ENCODE peak calls at places on chromosomes 13 and 19, in nine cellular contexts. O, B, F, K, N, T, R, A and V are unnamed samples.
A peak's percentile ranks its signal among the peaks of the same experiment; 100 is the strongest.

GRCh38 chr19:53908933-53909415 is at the start of gene CACNG7:
- DNase-seq in F (no peak), B (no peak), K (no peak), O (no peak), N (no peak), T (no peak), A (no peak), R (no peak), V (no peak)

GRCh38 chr13:67184247-67184646 is 45.9 kb downstream of the PCDH9 start:
- DNase-seq in A (no peak), K (no peak), B (no peak), F (no peak), N (no peak), T (no peak), O (no peak), R (no peak), V (no peak)

GRCh38 chr19:47610546-47610894 is 1.6 kb downstream of the BICRA start:
- DNase-seq in T (no peak), A (no peak), K (no peak), F (no peak), N (no peak), R (no peak), O (no peak), B (no peak), V (no peak)

GRCh38 chr19:50998061-50998460 is 3.3 kb downstream of the KLK8 start:
- DNase-seq in B (no peak), O (no peak), F (no peak), A (no peak), R (no peak), T (no peak), N (no peak), K (no peak), V (no peak)

GRCh38 chr19:47035495-47036232 is 12.8 kb downstream of the TMEM160 start:
- DNase-seq in F (peak; percentile 92), K (peak; percentile 96), O (peak; percentile 42), B (peak; percentile 86), A (peak; percentile 84), N (peak; percentile 92), T (peak; percentile 89), R (peak; percentile 82), V (peak; percentile 45)

GRCh38 chr19:17219286-17219685 is 4.1 kb downstream of the USE1 start:
- DNase-seq in F (no peak), R (no peak), N (no peak), K (no peak), O (no peak), T (no peak), B (no peak), A (no peak), V (no peak)

GRCh38 chr13:97141564-97142005 is 80.5 kb upstream of the MBNL2 start:
- DNase-seq in N (no peak), A (peak; percentile 89), K (no peak), O (no peak), T (peak; percentile 95), B (peak; percentile 90), F (peak; percentile 39), R (peak; percentile 18), V (peak; percentile 63)

GRCh38 chr19:54572696-54573311 is 786 bp upstream of the LILRA2 start:
- DNase-seq in T (no peak), A (no peak), O (no peak), B (no peak), K (peak; percentile 87), R (no peak), F (no peak), N (no peak), V (no peak)

GRCh38 chr19:49852631-49853126 is 1.7 kb downstream of the PTOV1 start:
- DNase-seq in O (no peak), A (no peak), R (no peak), K (no peak), T (no peak), N (no peak), F (no peak), B (peak; percentile 31), V (no peak)

GRCh38 chr19:45505151-45505995 is 1.9 kb upstream of the VASP start:
- DNase-seq in R (no peak), F (no peak), A (peak; percentile 54), N (no peak), T (no peak), B (no peak), O (no peak), K (no peak), V (no peak)

GRCh38 chr19:51090471-51090870 is 7.8 kb upstream of the KLK14 start:
- DNase-seq in O (no peak), R (no peak), K (no peak), A (no peak), B (no peak), N (no peak), T (no peak), F (no peak), V (no peak)

GRCh38 chr19:31252476-31252875 is 96.8 kb downstream of the TSHZ3 start:
- DNase-seq in O (no peak), A (no peak), T (no peak), N (no peak), B (no peak), R (no peak), K (no peak), F (no peak), V (no peak)

GRCh38 chr19:31253816-31254551 is 95.3 kb downstream of the TSHZ3 start:
- DNase-seq in B (no peak), O (no peak), F (no peak), N (peak; percentile 80), K (no peak), A (no peak), T (no peak), R (no peak), V (peak; percentile 60)

GRCh38 chr19:31254611-31255010 is 94.6 kb downstream of the TSHZ3 start:
- DNase-seq in O (no peak), B (no peak), K (no peak), R (no peak), T (no peak), F (no peak), A (no peak), N (no peak), V (no peak)

GRCh38 chr19:31249217-31249616 is 100.0 kb downstream of the TSHZ3 start:
- DNase-seq in T (no peak), N (no peak), A (no peak), K (no peak), F (no peak), R (no peak), B (no peak), O (no peak), V (no peak)
- TF ChIP-seq CTCF in T (no peak), N (no peak), A (peak; percentile 21), K (no peak), F (no peak), R (no peak), B (no peak), O (peak; percentile 10), V (no peak)

GRCh38 chr19:55644842-55645511 is 1.5 kb downstream of the ZNF581 start:
- DNase-seq in R (no peak), F (no peak), T (no peak), O (no peak), A (no peak), N (no peak), B (no peak), K (no peak), V (no peak)
- H3K4me3 ChIP-seq in R (no peak overlapping the region), F (no peak overlapping the region), T (peak overlapping the region; percentile 84), O (no peak overlapping the region), A (peak overlapping the region; percentile 80), N (no peak overlapping the region), B (peak overlapping the region; percentile 77), K (no peak overlapping the region), V (peak overlapping the region; percentile 82)

DNA sequence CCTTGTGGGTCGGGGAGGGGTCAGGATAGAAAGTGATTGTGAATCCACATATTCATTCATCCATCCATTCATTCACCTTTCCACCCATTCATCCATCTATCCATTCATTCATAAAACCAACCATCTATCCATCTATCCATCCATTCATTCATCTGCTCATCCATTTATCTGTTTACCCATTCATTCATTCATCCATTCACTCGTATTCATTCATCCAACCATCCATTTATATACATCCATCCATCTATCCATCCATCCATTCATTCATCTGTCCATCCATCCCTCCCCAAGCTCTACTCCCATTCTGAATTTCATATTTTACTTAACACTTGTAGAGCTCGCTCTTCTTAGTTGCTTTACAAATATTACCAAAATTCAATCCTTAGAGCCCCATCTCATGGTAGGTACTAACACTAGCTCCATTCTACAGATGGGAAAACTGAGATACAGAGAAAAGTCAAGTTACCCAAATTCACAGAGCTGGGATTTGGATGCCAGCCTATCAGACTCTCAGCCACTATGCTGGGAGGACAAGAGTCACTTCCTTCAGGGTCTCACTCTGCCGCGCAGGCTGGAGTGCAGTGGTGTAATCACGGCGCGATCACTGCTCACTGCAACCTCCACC is 37.6 kb downstream of the PIN1 start:
- DNase-seq in F (no peak), O (no peak), T (no peak), N (no peak), R (no peak), K (no peak), A (no peak), B (no peak), V (no peak)
- TF ChIP-seq CTCF in F (no peak), O (no peak), T (no peak), N (no peak), R (no peak), K (no peak), A (no peak), B (no peak), V (no peak)

GRCh38 chr13:39955560-39955959 is 300.1 kb downstream of the COG6 start:
- DNase-seq in O (no peak), F (no peak), B (no peak), K (no peak), A (no peak), R (no peak), T (no peak), N (no peak), V (no peak)

GRCh38 chr13:39960206-39960605 is 304.7 kb downstream of the COG6 start:
- DNase-seq in K (no peak), O (no peak), T (no peak), A (no peak), B (no peak), N (no peak), F (no peak), R (no peak), V (no peak)

GRCh38 chr13:39956036-39956435 is 300.6 kb downstream of the COG6 start:
- DNase-seq in T (no peak), A (no peak), K (no peak), N (no peak), B (no peak), F (no peak), O (no peak), R (no peak), V (no peak)

GRCh38 chr13:39959497-39959896 is 304.0 kb downstream of the COG6 start:
- DNase-seq in R (no peak), A (peak; percentile 26), K (no peak), B (no peak), O (no peak), F (no peak), T (no peak), N (no peak), V (no peak)

DNA sequence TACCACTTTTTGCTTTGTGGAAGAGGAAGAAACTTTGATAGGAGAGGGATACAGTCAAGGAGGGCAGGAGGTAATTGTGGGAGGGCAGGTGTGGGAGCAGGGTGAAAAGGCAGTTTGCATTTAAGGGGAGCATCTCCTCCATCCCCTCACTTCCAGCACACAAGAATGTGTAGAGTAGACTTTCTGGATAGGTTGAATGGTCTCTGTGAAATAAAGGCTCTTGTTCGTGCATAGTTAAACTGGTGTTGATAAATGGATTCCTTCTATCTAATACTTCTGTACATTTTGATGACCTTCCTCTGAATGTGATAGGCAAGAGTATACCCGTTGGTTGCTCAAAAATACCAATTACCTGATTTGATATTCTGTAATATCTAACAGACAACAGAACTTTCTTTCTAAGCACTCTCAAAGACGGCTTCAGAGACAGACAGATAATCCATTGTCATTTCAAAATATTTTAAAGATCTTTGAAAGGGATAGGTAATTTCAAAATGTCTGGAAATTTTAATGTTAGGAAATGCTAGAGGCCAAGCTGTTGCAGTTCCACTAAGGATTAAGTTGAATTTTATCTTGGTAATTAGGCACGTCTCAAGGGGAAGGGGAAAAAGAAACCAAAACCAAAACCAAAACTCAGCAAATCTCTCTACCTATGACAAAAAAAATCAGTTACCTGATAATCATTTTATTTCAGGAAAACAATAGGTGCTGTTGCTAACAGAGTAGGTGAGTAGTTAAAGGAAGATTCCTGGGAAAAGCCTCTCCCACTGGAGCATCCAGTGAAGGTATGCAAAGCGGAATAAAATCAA is 302.6 kb downstream of the COG6 start:
- DNase-seq in K (no peak), T (no peak), O (no peak), A (no peak), F (no peak), N (no peak), B (no peak), R (no peak), V (no peak)
- H3K4me3 ChIP-seq in K (no peak overlapping the region), T (no peak overlapping the region), O (no peak overlapping the region), A (no peak overlapping the region), F (no peak overlapping the region), N (no peak overlapping the region), B (no peak overlapping the region), R (no peak overlapping the region), V (no peak overlapping the region)